ENCODE peak calls at places on chromosomes 6 and 20, in four cellular contexts. One of them, this sample, is unnamed.

GRCh38 chr20:59678286-59678685 is 73.9 kb downstream of the PHACTR3 start:
- DNase-seq in neural crest cell: no peak
- DNase-seq in SW 1271: no peak
- DNase-seq in neural progenitor cell: no peak
- DNase-seq in this sample: no peak

GRCh38 chr6:15431762-15432495 is 186.1 kb downstream of the JARID2 start:
- DNase-seq in neural crest cell: no peak
- DNase-seq in SW 1271: peak; percentile 45
- DNase-seq in neural progenitor cell: peak; percentile 67
- DNase-seq in this sample: peak; percentile 56

GRCh38 chr6:159217595-159218275 is 48.5 kb downstream of the FNDC1 start:
- DNase-seq in SW 1271: no peak
- DNase-seq in neural crest cell: peak; percentile 57
- DNase-seq in neural progenitor cell: peak; percentile 82
- DNase-seq in this sample: peak; percentile 33

GRCh38 chr6:25951296-25952032 is 11.1 kb upstream of the TRIM38 start:
- DNase-seq in SW 1271: no peak
- DNase-seq in neural progenitor cell: no peak
- DNase-seq in neural crest cell: no peak
- DNase-seq in this sample: no peak

GRCh38 chr20:24379116-24379927 is 90.1 kb upstream of the SYNDIG1 start:
- DNase-seq in neural progenitor cell: no peak
- DNase-seq in SW 1271: no peak
- DNase-seq in neural crest cell: no peak
- DNase-seq in this sample: peak; percentile 53

GRCh38 chr6:139029470-139030210 is 1.1 kb downstream of the ABRACL start:
- DNase-seq in neural crest cell: peak; percentile 44
- DNase-seq in neural progenitor cell: peak; percentile 63
- DNase-seq in SW 1271: peak; percentile 23
- DNase-seq in this sample: no peak

GRCh38 chr6:20916081-20916480 is 381.8 kb downstream of the CDKAL1 start:
- DNase-seq in neural crest cell: no peak
- DNase-seq in neural progenitor cell: no peak
- DNase-seq in SW 1271: no peak
- DNase-seq in this sample: no peak

GRCh38 chr6:82364087-82365010 is 732 bp downstream of the TPBG start:
- DNase-seq in neural progenitor cell: peak; percentile 84
- DNase-seq in neural crest cell: peak; percentile 40
- DNase-seq in SW 1271: peak; percentile 73
- DNase-seq in this sample: peak; percentile 66

GRCh38 chr6:112007254-112007653 is 46.6 kb upstream of the CCN6 start:
- DNase-seq in neural crest cell: no peak
- DNase-seq in neural progenitor cell: no peak
- DNase-seq in SW 1271: no peak
- DNase-seq in this sample: no peak

GRCh38 chr20:43689165-43689564 is 22.3 kb downstream of the MYBL2 start:
- DNase-seq in neural crest cell: no peak
- DNase-seq in neural progenitor cell: no peak
- DNase-seq in SW 1271: no peak
- DNase-seq in this sample: no peak

GRCh38 chr6:166228839-166229528 is 61.3 kb upstream of the TBXT start:
- DNase-seq in SW 1271: no peak
- DNase-seq in neural crest cell: no peak
- DNase-seq in neural progenitor cell: no peak
- DNase-seq in this sample: no peak

GRCh38 chr20:14406495-14406894 is 69.1 kb upstream of the FLRT3 start:
- DNase-seq in SW 1271: peak; percentile 24
- DNase-seq in neural progenitor cell: no peak
- DNase-seq in neural crest cell: no peak
- DNase-seq in this sample: peak; percentile 59

GRCh38 chr20:47788741-47789080 is 3.4 kb upstream of the SULF2 start:
- DNase-seq in SW 1271: no peak
- DNase-seq in neural progenitor cell: no peak
- DNase-seq in neural crest cell: no peak
- DNase-seq in this sample: no peak

GRCh38 chr6:11729083-11729482 is 49.5 kb downstream of the ADTRP start:
- DNase-seq in neural crest cell: no peak
- DNase-seq in SW 1271: no peak
- DNase-seq in neural progenitor cell: no peak
- DNase-seq in this sample: no peak

GRCh38 chr6:72937160-72937559 is 288.1 kb downstream of the KHDC1L start:
- DNase-seq in neural progenitor cell: no peak
- DNase-seq in SW 1271: no peak
- DNase-seq in neural crest cell: no peak
- DNase-seq in this sample: no peak

GRCh38 chr6:32113386-32114352 is 4.5 kb upstream of the TNXB start:
- DNase-seq in neural crest cell: no peak
- DNase-seq in neural progenitor cell: peak; percentile 65
- DNase-seq in SW 1271: peak; percentile 88
- DNase-seq in this sample: peak; percentile 79

GRCh38 chr20:51763965-51764602 is 4.1 kb downstream of the ATP9A start:
- DNase-seq in neural progenitor cell: no peak
- DNase-seq in neural crest cell: no peak
- DNase-seq in SW 1271: peak; percentile 12
- DNase-seq in this sample: no peak

GRCh38 chr6:157148391-157149323 is 174.7 kb downstream of the TMEM242 start:
- DNase-seq in neural progenitor cell: no peak
- DNase-seq in neural crest cell: no peak
- DNase-seq in SW 1271: peak; percentile 93
- DNase-seq in this sample: peak; percentile 94

GRCh38 chr6:53240763-53241162 is 92.1 kb upstream of the GCM1 start:
- DNase-seq in SW 1271: no peak
- DNase-seq in neural progenitor cell: no peak
- DNase-seq in neural crest cell: no peak
- DNase-seq in this sample: no peak

GRCh38 chr6:43913388-43914271 is 143.6 kb downstream of the VEGFA start:
- DNase-seq in SW 1271: no peak
- DNase-seq in neural crest cell: no peak
- DNase-seq in neural progenitor cell: no peak
- DNase-seq in this sample: peak; percentile 43

GRCh38 chr6:28725274-28725809 is 198.4 kb downstream of the TRIM27 start:
- DNase-seq in SW 1271: no peak
- DNase-seq in neural progenitor cell: no peak
- DNase-seq in neural crest cell: no peak
- DNase-seq in this sample: no peak

GRCh38 chr20:58614984-58615760 is 35.9 kb upstream of the STX16 start:
- DNase-seq in SW 1271: no peak
- DNase-seq in neural progenitor cell: no peak
- DNase-seq in neural crest cell: no peak
- DNase-seq in this sample: no peak

GRCh38 chr6:113857565-113858066 is 471 bp downstream of the MARCKS start:
- DNase-seq in SW 1271: no peak
- DNase-seq in neural crest cell: no peak
- DNase-seq in neural progenitor cell: peak; percentile 78
- DNase-seq in this sample: no peak

GRCh38 chr6:68160348-68160747 is 474.7 kb upstream of the ADGRB3 start:
- DNase-seq in neural progenitor cell: no peak
- DNase-seq in SW 1271: no peak
- DNase-seq in neural crest cell: no peak
- DNase-seq in this sample: no peak